ENCODE peak calls at places on chromosomes 5 and 9, in six cellular contexts. Z is Calu3; Y is endothelial cell; D is naive B cell; B is activated T-cell treated with anti-CD3 and anti-CD28 coated beads, Interleukin-2, amount 50 U/mL, for 72 hours; W is stimulated activated CD8-positive, alpha-beta memory T cell treated with anti-CD3 and anti-CD28 coated beads, Interleukin-2, amount 100 ng/mL, for 48 hours. O is an unnamed sample.
A peak's percentile ranks its signal among the peaks of the same experiment; 100 is the strongest.

GRCh38 chr9:684950-685340 is 156.6 kb upstream of the DMRT1 start:
- DNase-seq in Z (no peak), Y (no peak), D (no peak), B (no peak), W (no peak), O (peak; percentile 72)

GRCh38 chr9:136653323-136654064 is 9.2 kb upstream of the EGFL7 start:
- DNase-seq in Z (no peak), Y (no peak), D (no peak), B (no peak), W (no peak), O (no peak)

GRCh38 chr5:116411101-116411571 is 163.5 kb downstream of the SEMA6A start:
- DNase-seq in Z (no peak), Y (no peak), D (no peak), B (no peak), W (no peak), O (no peak)

GRCh38 chr5:54673523-54674225 is 156.1 kb downstream of the SNX18 start:
- DNase-seq in Z (peak; percentile 41), Y (no peak), D (peak; percentile 70), B (peak; percentile 4), W (peak; percentile 6), O (no peak)

GRCh38 chr5:88689662-88690351 is 193.2 kb downstream of the MEF2C start:
- DNase-seq in Z (no peak), Y (no peak), D (no peak), B (no peak), W (no peak), O (no peak)

GRCh38 chr5:9282211-9282610 is 263.7 kb downstream of the SEMA5A start:
- DNase-seq in Z (no peak), Y (no peak), D (no peak), B (no peak), W (no peak), O (no peak)

GRCh38 chr5:139664273-139664693 is 16.1 kb downstream of the CXXC5 start:
- DNase-seq in Z (no peak), Y (no peak), D (no peak), B (no peak), W (no peak), O (no peak)

GRCh38 chr5:72711361-72711760 is 105.1 kb upstream of the TNPO1 start:
- DNase-seq in Z (no peak), Y (no peak), D (no peak), B (no peak), W (no peak), O (no peak)

GRCh38 chr5:9622891-9623547 is 7.1 kb downstream of the TAS2R1 start:
- DNase-seq in Z (no peak), Y (peak; percentile 24), D (no peak), B (no peak), W (no peak), O (peak; percentile 61)

GRCh38 chr9:132989014-132989310 is 10.5 kb downstream of the GFI1B start:
- DNase-seq in Z (no peak), Y (no peak), D (no peak), B (no peak), W (no peak), O (no peak)

GRCh38 chr9:135198889-135199288 is 111.4 kb downstream of the OLFM1 start:
- DNase-seq in Z (no peak), Y (no peak), D (no peak), B (no peak), W (no peak), O (no peak)

GRCh38 chr5:130759061-130759460 is 406.0 kb downstream of the HINT1 start:
- DNase-seq in Z (no peak), Y (no peak), D (no peak), B (no peak), W (no peak), O (no peak)

GRCh38 chr5:78718827-78719226 is 70.3 kb upstream of the LHFPL2 start:
- DNase-seq in Z (no peak), Y (no peak), D (no peak), B (no peak), W (no peak), O (no peak)

GRCh38 chr5:91381774-91382492 is 1.2 kb downstream of the ARRDC3 start:
- DNase-seq in Z (peak; percentile 82), Y (peak; percentile 61), D (peak; percentile 67), B (peak; percentile 67), W (peak; percentile 43), O (peak; percentile 60)

GRCh38 chr9:120531683-120532300 is 48.2 kb downstream of the CDK5RAP2 start:
- DNase-seq in Z (peak; percentile 30), Y (peak; percentile 32), D (no peak), B (no peak), W (no peak), O (no peak)

GRCh38 chr5:165397521-165397920 is 1892.1 kb downstream of the MAT2B start:
- DNase-seq in Z (no peak), Y (no peak), D (no peak), B (no peak), W (no peak), O (no peak)

GRCh38 chr5:5497132-5497748 is 74.8 kb downstream of the ICE1 start:
- DNase-seq in Z (peak; percentile 42), Y (peak; percentile 56), D (no peak), B (peak; percentile 34), W (no peak), O (peak; percentile 28)

GRCh38 chr9:73081979-73082657 is 69.5 kb upstream of the ANXA1 start:
- DNase-seq in Z (peak; percentile 23), Y (peak; percentile 22), D (peak; percentile 10), B (peak; percentile 3), W (no peak), O (peak; percentile 12)

GRCh38 chr5:147515269-147515668 is 5.4 kb upstream of the DPYSL3 start:
- DNase-seq in Z (no peak), Y (no peak), D (no peak), B (no peak), W (no peak), O (no peak)

GRCh38 chr9:123360161-123361085 is 4.4 kb downstream of the CRB2 start:
- DNase-seq in Z (peak; percentile 41), Y (peak; percentile 86), D (peak; percentile 66), B (peak; percentile 27), W (peak; percentile 20), O (no peak)

GRCh38 chr5:4100739-4101138 is 505.1 kb downstream of the IRX1 start:
- DNase-seq in Z (no peak), Y (no peak), D (no peak), B (no peak), W (no peak), O (no peak)

GRCh38 chr9:69526699-69527098 is 145.5 kb downstream of the APBA1 start:
- DNase-seq in Z (no peak), Y (no peak), D (no peak), B (no peak), W (no peak), O (no peak)